ENCODE peak calls at places on chromosomes 3 and 15, in ten cellular contexts. X, C, Z, O, J, G, H, F, D and L are unnamed samples.

GRCh38 chr15:71526061-71526460 is 284.3 kb upstream of the NR2E3 start:
- DNase-seq in X (no peak), C (no peak), Z (no peak), O (no peak), J (no peak), G (no peak), H (peak; percentile 47), F (no peak), D (peak; percentile 54), L (no peak)

GRCh38 chr3:158313344-158313927 is 203.5 kb downstream of the RSRC1 start:
- DNase-seq in X (peak; percentile 39), C (no peak), Z (no peak), O (peak; percentile 22), J (no peak), G (peak; percentile 12), H (peak; percentile 32), F (no peak), D (peak; percentile 30), L (no peak)

GRCh38 chr15:40190591-40190990 is 29.7 kb downstream of the BUB1B start:
- DNase-seq in X (no peak), C (no peak), Z (no peak), O (peak; percentile 59), J (no peak), G (no peak), H (peak; percentile 79), F (no peak), D (no peak), L (no peak)

GRCh38 chr3:61591300-61591699 is 29.9 kb downstream of the PTPRG start:
- DNase-seq in X (no peak), C (no peak), Z (no peak), O (no peak), J (no peak), G (no peak), H (no peak), F (no peak), D (peak; percentile 55), L (no peak)

GRCh38 chr15:101244039-101244781 is 7.6 kb downstream of the CHSY1 start:
- DNase-seq in X (no peak), C (no peak), Z (no peak), O (no peak), J (no peak), G (peak; percentile 14), H (no peak), F (peak; percentile 30), D (no peak), L (peak; percentile 57)

GRCh38 chr3:180102134-180102533 is 65.4 kb upstream of the PEX5L start:
- DNase-seq in X (no peak), C (no peak), Z (no peak), O (no peak), J (no peak), G (no peak), H (no peak), F (peak; percentile 80), D (peak; percentile 87), L (no peak)

GRCh38 chr15:33729648-33730047 is 238.6 kb upstream of the CHRM5 start:
- DNase-seq in X (peak; percentile 6), C (no peak), Z (no peak), O (no peak), J (no peak), G (no peak), H (peak; percentile 15), F (no peak), D (no peak), L (no peak)

GRCh38 chr15:85094685-85095084 is 113.0 kb downstream of the PDE8A start:
- DNase-seq in X (no peak), C (no peak), Z (no peak), O (no peak), J (no peak), G (no peak), H (peak; percentile 77), F (no peak), D (no peak), L (no peak)

GRCh38 chr3:194194757-194195086 is 58.8 kb downstream of the HES1 start:
- DNase-seq in X (no peak), C (no peak), Z (no peak), O (no peak), J (no peak), G (no peak), H (no peak), F (no peak), D (no peak), L (no peak)

GRCh38 chr3:156761007-156761406 is 65.1 kb upstream of the LEKR1 start:
- DNase-seq in X (no peak), C (no peak), Z (no peak), O (no peak), J (no peak), G (no peak), H (no peak), F (no peak), D (peak; percentile 68), L (no peak)

GRCh38 chr3:18425641-18426403 is 683 bp upstream of the SATB1 start:
- DNase-seq in X (no peak), C (peak; percentile 60), Z (peak; percentile 61), O (no peak), J (no peak), G (peak; percentile 89), H (peak; percentile 32), F (no peak), D (peak; percentile 68), L (no peak)

GRCh38 chr15:67100124-67100791 is 34.9 kb downstream of the SMAD3 start:
- DNase-seq in X (no peak), C (no peak), Z (no peak), O (no peak), J (no peak), G (no peak), H (no peak), F (no peak), D (no peak), L (no peak)

GRCh38 chr15:67097424-67097823 is 32.0 kb downstream of the SMAD3 start:
- DNase-seq in X (no peak), C (no peak), Z (no peak), O (no peak), J (no peak), G (no peak), H (no peak), F (no peak), D (no peak), L (no peak)

GRCh38 chr15:67098768-67099282 is 33.4 kb downstream of the SMAD3 start:
- DNase-seq in X (no peak), C (no peak), Z (no peak), O (no peak), J (peak; percentile 23), G (no peak), H (peak; percentile 75), F (no peak), D (no peak), L (no peak)

GRCh38 chr15:67096536-67097294 is 31.3 kb downstream of the SMAD3 start:
- DNase-seq in X (no peak), C (no peak), Z (no peak), O (no peak), J (no peak), G (no peak), H (peak; percentile 79), F (no peak), D (no peak), L (no peak)

GRCh38 chr15:67097893-67098740 is 32.7 kb downstream of the SMAD3 start:
- DNase-seq in X (no peak), C (peak; percentile 50), Z (peak; percentile 27), O (no peak), J (peak; percentile 75), G (peak; percentile 13), H (peak; percentile 88), F (no peak), D (no peak), L (peak; percentile 88)
- H3K4me1 ChIP-seq in X (peaks cover 84% of the 10 kb centered on the region), C (peaks cover 9% of the 10 kb centered on the region), Z (peaks cover 67% of the 10 kb centered on the region), O (peaks cover 100% of the 10 kb centered on the region), J (peaks cover 71% of the 10 kb centered on the region), G (no peaks in the 10 kb centered on the region), H (peaks cover 51% of the 10 kb centered on the region), F (peaks cover 21% of the 10 kb centered on the region), D (peaks cover 2% of the 10 kb centered on the region), L (peaks cover 69% of the 10 kb centered on the region)

GRCh38 chr15:62899090-62899493 is 143.5 kb upstream of the TPM1 start:
- DNase-seq in X (no peak), C (peak; percentile 71), Z (peak; percentile 81), O (no peak), J (no peak), G (no peak), H (no peak), F (no peak), D (no peak), L (no peak)
- H3K4me1 ChIP-seq in X (peaks cover 52% of the 10 kb centered on the region), C (peaks cover 8% of the 10 kb centered on the region), Z (peaks cover 64% of the 10 kb centered on the region), O (peaks cover 55% of the 10 kb centered on the region), J (peaks cover 41% of the 10 kb centered on the region), G (no peaks in the 10 kb centered on the region), H (peaks cover 43% of the 10 kb centered on the region), F (peaks cover 31% of the 10 kb centered on the region), D (peaks cover 11% of the 10 kb centered on the region), L (peaks cover 36% of the 10 kb centered on the region)

DNA sequence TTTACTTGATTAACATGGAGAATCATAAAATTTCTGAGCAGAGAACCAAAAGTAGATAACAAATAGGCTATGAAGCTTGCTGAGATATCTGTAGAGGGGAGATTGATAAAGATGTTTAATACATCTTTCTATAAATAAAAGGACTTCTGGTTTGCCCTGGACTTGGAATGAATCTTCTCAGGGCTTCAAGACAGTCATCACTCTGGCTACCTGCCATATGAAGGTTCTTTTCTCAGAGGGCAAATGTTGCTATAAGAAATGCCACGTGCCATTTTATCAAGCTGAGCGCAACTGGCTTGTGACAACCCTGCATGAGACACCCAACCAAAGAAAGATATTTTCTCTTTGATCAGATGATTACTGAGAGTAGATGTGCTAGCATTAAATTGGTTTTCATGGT is 192.5 kb downstream of the WNT5A start:
- DNase-seq in X (no peak), C (no peak), Z (no peak), O (no peak), J (no peak), G (no peak), H (peak; percentile 54), F (no peak), D (no peak), L (no peak)
- H3K4me1 ChIP-seq in X (no peaks in the 10 kb centered on the region), C (no peaks in the 10 kb centered on the region), Z (no peaks in the 10 kb centered on the region), O (no peaks in the 10 kb centered on the region), J (no peaks in the 10 kb centered on the region), G (no peaks in the 10 kb centered on the region), H (peaks cover 17% of the 10 kb centered on the region), F (no peaks in the 10 kb centered on the region), D (no peaks in the 10 kb centered on the region), L (peaks cover 6% of the 10 kb centered on the region)

GRCh38 chr3:159846255-159846654 is 142.4 kb upstream of the IL12A start:
- DNase-seq in X (no peak), C (no peak), Z (no peak), O (no peak), J (no peak), G (no peak), H (no peak), F (no peak), D (no peak), L (no peak)

GRCh38 chr3:159844801-159845261 is 143.8 kb upstream of the IL12A start:
- DNase-seq in X (no peak), C (no peak), Z (no peak), O (no peak), J (no peak), G (no peak), H (no peak), F (no peak), D (no peak), L (no peak)

GRCh38 chr3:159841766-159842165 is 146.9 kb upstream of the IL12A start:
- DNase-seq in X (no peak), C (no peak), Z (no peak), O (no peak), J (no peak), G (no peak), H (no peak), F (no peak), D (no peak), L (no peak)

GRCh38 chr3:159845737-159846136 is 142.9 kb upstream of the IL12A start:
- DNase-seq in X (no peak), C (no peak), Z (no peak), O (no peak), J (no peak), G (no peak), H (no peak), F (no peak), D (no peak), L (no peak)

GRCh38 chr3:159844383-159844730 is 144.3 kb upstream of the IL12A start:
- DNase-seq in X (no peak), C (no peak), Z (no peak), O (no peak), J (no peak), G (no peak), H (no peak), F (no peak), D (no peak), L (no peak)
- H3K4me1 ChIP-seq in X (no peaks in the 10 kb centered on the region), C (no peaks in the 10 kb centered on the region), Z (peaks cover 71% of the 10 kb centered on the region), O (no peaks in the 10 kb centered on the region), J (peaks cover 40% of the 10 kb centered on the region), G (no peaks in the 10 kb centered on the region), H (no peaks in the 10 kb centered on the region), F (peaks cover 4% of the 10 kb centered on the region), D (no peaks in the 10 kb centered on the region), L (peaks cover 32% of the 10 kb centered on the region)